ENCODE peak calls at places on chromosomes 13 and 19, in four cellular contexts. J, R, T and S are unnamed samples.

GRCh38 chr19:11179716-11180297 is 17.5 kb downstream of the KANK2 start:
- DNase-seq in J (peak), R (no peak), T (no peak), S (no peak)

GRCh38 chr13:75610466-75610865 is 25.7 kb upstream of the LMO7 start:
- DNase-seq in J (no peak), R (no peak), T (no peak), S (peak)

GRCh38 chr13:20134732-20135131 is 26.1 kb downstream of the GJA3 start:
- DNase-seq in J (no peak), R (no peak), T (no peak), S (no peak)

GRCh38 chr13:28161370-28161769 is 23.0 kb downstream of the PAN3 start:
- DNase-seq in J (peak), R (no peak), T (peak), S (peak)

GRCh38 chr13:85970727-85971126 is 171.5 kb upstream of the SLITRK6 start:
- DNase-seq in J (peak), R (no peak), T (no peak), S (peak)

GRCh38 chr19:46972301-46972700 is 47.3 kb upstream of the NPAS1 start:
- DNase-seq in J (peak), R (peak), T (no peak), S (no peak)

GRCh38 chr13:112688560-112689497 is 1.0 kb upstream of the ATP11A start:
- DNase-seq in J (peak), R (no peak), T (peak), S (no peak)

GRCh38 chr13:111469916-111470506 is 149.6 kb downstream of the TEX29 start:
- DNase-seq in J (no peak), R (no peak), T (no peak), S (no peak)

GRCh38 chr13:34019870-34020269 is 201.9 kb downstream of the RFC3 start:
- DNase-seq in J (no peak), R (no peak), T (peak), S (no peak)

GRCh38 chr19:34482380-34483250 is 1.1 kb downstream of the WTIP start:
- DNase-seq in J (peak), R (no peak), T (peak), S (peak)

GRCh38 chr19:46426506-46427162 is 2.1 kb downstream of the PNMA8C start:
- DNase-seq in J (peak), R (no peak), T (peak), S (peak)

GRCh38 chr13:55792544-55793178 is 1348.1 kb upstream of the PRR20A start:
- DNase-seq in J (no peak), R (no peak), T (no peak), S (no peak)

GRCh38 chr19:31745731-31746130 is 396.5 kb upstream of the TSHZ3 start:
- DNase-seq in J (no peak), R (no peak), T (no peak), S (no peak)

GRCh38 chr13:21043898-21044297 is 17.5 kb downstream of the LATS2 start:
- DNase-seq in J (peak), R (no peak), T (no peak), S (no peak)

GRCh38 chr19:29539131-29539530 is 13.3 kb downstream of the VSTM2B start:
- DNase-seq in J (no peak), R (no peak), T (no peak), S (no peak)
- H3K4me3 ChIP-seq in J (no peak), R (no peak), T (no peak), S (no peak)

GRCh38 chr13:54383604-54384003 is 1355.0 kb downstream of the OLFM4 start:
- DNase-seq in J (no peak), R (no peak), T (peak), S (no peak)

DNA sequence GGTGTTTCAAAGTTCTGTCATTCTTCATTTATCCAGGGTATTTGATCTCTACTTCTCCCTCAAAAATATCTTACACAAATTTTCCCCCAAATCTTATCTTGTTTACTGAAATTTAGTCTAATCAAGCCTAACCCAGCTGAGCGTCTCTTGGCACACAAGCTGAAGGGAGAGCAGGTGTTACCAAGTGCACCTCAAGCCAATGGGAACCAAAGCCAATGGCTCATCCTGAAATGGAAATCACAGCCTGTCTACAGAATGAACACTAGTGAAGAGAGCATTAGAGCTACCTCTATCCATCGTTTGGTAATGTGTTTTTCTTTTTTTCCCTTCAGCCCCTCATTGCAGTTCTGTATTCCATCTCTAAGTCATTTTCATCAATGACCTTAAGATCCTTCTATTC is 1350.8 kb downstream of the OLFM4 start:
- DNase-seq in J (no peak), R (no peak), T (no peak), S (no peak)
- H3K4me3 ChIP-seq in J (no peak), R (no peak), T (no peak), S (no peak)

GRCh38 chr19:1238373-1239303 is 833 bp upstream of the CBARP start:
- DNase-seq in J (no peak), R (no peak), T (no peak), S (no peak)
- H3K4me3 ChIP-seq in J (peak), R (no peak), T (no peak), S (peak)

GRCh38 chr19:49430678-49431329 is 5.6 kb downstream of the GFY start:
- DNase-seq in J (no peak), R (peak), T (peak), S (no peak)

GRCh38 chr19:49430172-49430677 is 5.0 kb downstream of the GFY start:
- DNase-seq in J (no peak), R (no peak), T (peak), S (no peak)

GRCh38 chr19:49431330-49431749 is 6.2 kb downstream of the GFY start:
- DNase-seq in J (no peak), R (peak), T (no peak), S (no peak)

GRCh38 chr19:49433240-49433901 is 8.0 kb downstream of the SLC17A7 start:
- DNase-seq in J (no peak), R (no peak), T (no peak), S (no peak)

DNA sequence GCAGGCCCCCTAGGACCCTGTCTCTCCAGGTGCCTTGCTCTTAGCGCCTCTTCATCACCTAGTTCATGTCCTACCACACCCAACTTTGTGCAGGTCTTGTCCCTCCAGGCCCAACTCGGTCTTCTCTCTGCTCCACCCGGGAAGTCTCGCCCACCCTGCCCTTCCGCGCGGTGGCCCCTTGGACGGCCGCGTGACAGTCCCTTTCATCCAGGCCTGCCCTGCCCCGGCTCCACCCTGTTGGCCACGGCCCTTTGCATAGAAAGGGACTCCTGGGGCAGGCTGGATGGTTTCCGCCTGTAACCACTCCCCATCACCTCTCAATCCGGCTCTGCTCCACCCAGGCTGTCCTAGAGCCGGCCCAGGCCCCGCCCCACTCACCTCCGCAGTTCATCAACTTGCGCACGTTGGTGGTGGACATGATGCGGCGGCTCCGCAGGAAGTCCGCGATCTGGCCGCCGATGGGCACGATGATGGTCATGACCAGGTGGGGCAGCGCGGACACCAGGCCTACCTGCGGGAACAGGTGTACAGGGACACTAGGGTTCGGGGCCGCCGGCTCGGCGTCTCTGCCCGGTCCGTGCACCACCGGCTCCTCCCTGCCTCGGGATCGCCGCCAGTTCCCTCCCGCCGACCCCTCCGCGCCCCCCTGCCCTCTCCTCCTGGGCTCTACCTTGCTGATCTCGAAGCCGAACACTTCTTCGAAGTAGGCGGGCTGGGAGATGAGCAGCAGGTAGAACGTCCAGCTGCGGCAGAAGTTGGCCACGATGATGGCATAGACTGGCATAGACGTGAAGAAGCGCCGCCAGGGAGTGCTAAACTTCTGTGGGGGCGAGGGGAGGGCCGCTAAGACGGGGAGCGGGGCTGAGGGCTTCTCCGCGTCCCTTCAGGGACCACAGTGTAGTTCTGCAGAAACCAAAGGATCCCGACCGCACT is 7.2 kb downstream of the GFY start:
- DNase-seq in J (no peak), R (peak), T (peak), S (peak)
- H3K4me3 ChIP-seq in J (no peak), R (no peak), T (no peak), S (no peak)

GRCh38 chr13:109028626-109029025 is 399.2 kb downstream of the MYO16 start:
- DNase-seq in J (no peak), R (no peak), T (no peak), S (no peak)

GRCh38 chr13:109026266-109026665 is 396.9 kb downstream of the MYO16 start:
- DNase-seq in J (no peak), R (no peak), T (peak), S (no peak)
- H3K4me3 ChIP-seq in J (no peak), R (no peak), T (no peak), S (no peak)

GRCh38 chr19:51693246-51693645 is at the start of gene SPACA6:
- DNase-seq in J (no peak), R (no peak), T (no peak), S (no peak)
- H3K4me3 ChIP-seq in J (peak), R (no peak), T (no peak), S (peak)

GRCh38 chr19:35903550-35904179 is 1.3 kb downstream of the HCST start:
- DNase-seq in J (peak), R (peak), T (peak), S (peak)

GRCh38 chr19:35907377-35907745 is 734 bp downstream of the TYROBP start:
- DNase-seq in J (no peak), R (no peak), T (no peak), S (no peak)

GRCh38 chr19:35904312-35905068 is 2.2 kb downstream of the HCST start:
- DNase-seq in J (no peak), R (no peak), T (no peak), S (no peak)

GRCh38 chr19:35902870-35903475 is 644 bp downstream of the HCST start:
- DNase-seq in J (no peak), R (no peak), T (no peak), S (no peak)

GRCh38 chr19:35905178-35905727 is 2.8 kb downstream of the TYROBP start:
- DNase-seq in J (no peak), R (no peak), T (no peak), S (no peak)
- H3K4me3 ChIP-seq in J (no peak), R (no peak), T (no peak), S (no peak)

GRCh38 chr13:114259974-114260373 is 21.4 kb upstream of the UPF3A start:
- DNase-seq in J (no peak), R (no peak), T (no peak), S (no peak)

GRCh38 chr13:114258589-114258988 is 22.8 kb upstream of the UPF3A start:
- DNase-seq in J (no peak), R (no peak), T (no peak), S (no peak)

GRCh38 chr13:114261328-114261965 is 20.0 kb upstream of the UPF3A start:
- DNase-seq in J (no peak), R (no peak), T (peak), S (no peak)

GRCh38 chr13:114259374-114259773 is 22.0 kb upstream of the UPF3A start:
- DNase-seq in J (no peak), R (no peak), T (no peak), S (no peak)

GRCh38 chr13:114260818-114261217 is 20.6 kb upstream of the UPF3A start:
- DNase-seq in J (no peak), R (no peak), T (no peak), S (no peak)
- H3K4me3 ChIP-seq in J (no peak), R (no peak), T (no peak), S (no peak)

DNA sequence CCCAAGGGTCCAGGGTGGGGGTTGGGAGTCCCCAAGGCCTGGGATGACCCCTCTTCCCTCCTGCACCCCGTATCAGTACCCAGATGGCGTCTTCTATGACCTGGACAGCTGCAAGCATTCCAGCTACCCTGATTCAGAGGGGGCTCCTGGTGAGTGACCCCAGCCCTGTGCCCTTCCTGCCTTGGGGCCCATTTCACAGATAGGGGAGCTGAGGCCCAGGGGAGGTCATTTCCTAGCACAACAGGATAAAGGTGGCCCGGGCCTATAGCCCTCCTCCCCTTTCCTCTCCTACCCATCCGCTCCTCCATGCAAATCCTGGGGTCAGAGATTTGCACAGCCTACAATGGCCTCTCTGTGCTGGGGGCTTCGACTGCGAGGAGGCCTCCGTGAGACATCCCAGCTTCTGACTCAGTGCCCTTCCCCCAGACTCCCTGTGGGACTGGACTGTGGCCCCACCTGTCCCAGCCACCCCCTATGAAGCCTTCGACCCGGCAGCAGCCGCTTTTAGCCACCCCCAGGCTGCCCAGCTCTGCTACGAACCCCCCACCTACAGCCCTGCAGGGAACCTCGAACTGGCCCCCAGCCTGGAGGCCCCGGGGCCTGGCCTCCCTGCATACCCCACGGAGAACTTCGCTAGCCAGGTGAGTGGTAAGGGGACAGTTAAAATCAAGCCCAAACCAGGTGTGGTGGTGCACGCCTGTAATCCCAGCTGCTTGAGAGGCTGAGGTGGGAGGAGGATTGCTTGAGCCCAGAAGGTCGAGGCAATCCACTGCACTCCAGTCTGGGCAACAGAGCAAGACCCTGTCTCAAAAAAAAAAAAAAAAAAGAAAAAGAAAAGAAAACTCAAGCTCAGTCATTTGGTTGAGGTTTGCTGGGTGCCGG is 3.9 kb downstream of the SPIB start:
- DNase-seq in J (no peak), R (no peak), T (no peak), S (no peak)
- H3K4me3 ChIP-seq in J (no peak), R (no peak), T (no peak), S (no peak)

DNA sequence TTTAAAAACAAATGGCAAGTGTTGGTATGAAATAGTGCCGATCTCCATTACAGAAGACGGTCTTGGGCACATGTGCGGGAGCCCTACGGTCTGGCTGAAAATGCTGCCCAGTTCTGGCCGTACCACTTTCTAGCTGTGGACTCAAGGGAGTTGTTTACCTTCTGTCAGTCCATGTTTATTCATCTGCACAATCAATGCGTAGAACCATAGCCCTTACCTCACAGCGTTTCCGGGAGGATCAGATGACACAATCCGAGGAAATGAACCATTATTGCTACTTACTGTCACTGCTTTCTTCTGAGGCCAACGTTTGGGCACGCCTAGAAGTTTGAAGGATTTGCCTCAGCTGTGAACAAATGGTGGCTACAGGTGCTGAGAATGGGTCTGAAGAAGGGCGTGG is 31.2 kb downstream of the GADD45B start:
- DNase-seq in J (peak), R (no peak), T (no peak), S (peak)
- H3K4me3 ChIP-seq in J (no peak), R (no peak), T (no peak), S (no peak)